ENCODE peak calls at places on chromosomes 4 and X, in six cellular contexts. V, O, P, C, L and A are unnamed samples.

GRCh38 chrX:110407910-110408545 is 49.4 kb downstream of the RTL9 start:
- DNase-seq in P (no peak), O (peak), L (peak), C (peak), V (no peak), A (peak)

GRCh38 chr4:75107703-75108612 is 175.0 kb downstream of the PARM1 start:
- DNase-seq in V (no peak), L (peak), C (no peak), P (no peak), O (no peak), A (no peak)

GRCh38 chr4:142698541-142698940 is 147.6 kb downstream of the INPP4B start:
- DNase-seq in P (no peak), O (no peak), V (no peak), C (no peak), L (no peak), A (no peak)

GRCh38 chrX:31435592-31435991 is 363.8 kb upstream of the FTHL17 start:
- DNase-seq in O (peak), P (peak), L (no peak), C (peak), V (no peak), A (no peak)

GRCh38 chr4:95092762-95093161 is 335.0 kb downstream of the BMPR1B start:
- DNase-seq in L (no peak), C (no peak), P (no peak), O (no peak), V (no peak), A (peak)

GRCh38 chrX:129606918-129607317 is 47.8 kb downstream of the APLN start:
- DNase-seq in L (peak), P (no peak), V (no peak), C (peak), O (peak), A (peak)

GRCh38 chrX:154918060-154918483 is 31.9 kb downstream of the F8A1 start:
- DNase-seq in C (peak), O (peak), V (no peak), L (peak), P (peak), A (peak)

GRCh38 chr4:7024336-7024890 is 18.8 kb upstream of the TADA2B start:
- DNase-seq in O (no peak), C (no peak), V (no peak), P (no peak), L (no peak), A (no peak)

GRCh38 chrX:134929813-134930212 is 61.0 kb upstream of the SMIM10 start:
- DNase-seq in O (no peak), V (no peak), C (no peak), L (no peak), P (no peak), A (no peak)